ENCODE peak calls at places on chromosomes 13 and 19, in seven cellular contexts. O is BJ, G is AG04450, V is choroid plexus epithelial cell, M is left lung, F is cardiac muscle cell, E is kidney. T is an unnamed sample.

GRCh38 chr19:32818536-32818935 is 51.0 kb downstream of the SLC7A9 start:
- DNase-seq in V (no peak), M (no peak), E (no peak), G (no peak), O (no peak), F (no peak), T (no peak)

GRCh38 chr19:30556230-30556711 is 184.1 kb downstream of the ZNF536 start:
- DNase-seq in F (no peak), O (no peak), V (no peak), E (no peak), M (no peak), G (no peak), T (no peak)

GRCh38 chr13:35475960-35476943 is at the start of gene MAB21L1:
- DNase-seq in M (peak), E (peak), G (no peak), O (peak), F (peak), V (peak), T (peak)

GRCh38 chr19:41707502-41707812 is 969 bp upstream of the CEACAM5 start:
- DNase-seq in M (no peak), O (no peak), E (no peak), G (no peak), V (no peak), F (no peak), T (no peak)

GRCh38 chr19:53947624-53948023 is 15.1 kb upstream of the CACNG8 start:
- DNase-seq in V (no peak), E (no peak), M (peak), O (no peak), F (no peak), G (no peak), T (no peak)

GRCh38 chr19:3243851-3244700 is 19.6 kb downstream of the CELF5 start:
- DNase-seq in F (peak), O (no peak), V (peak), M (no peak), E (no peak), G (peak), T (no peak)

GRCh38 chr13:50677687-50678463 is 165.6 kb downstream of the DLEU7 start:
- DNase-seq in V (no peak), G (no peak), O (no peak), F (no peak), M (no peak), E (no peak), T (no peak)

GRCh38 chr19:40407714-40408600 is 5.2 kb downstream of the PRX start:
- DNase-seq in V (no peak), F (no peak), E (no peak), O (no peak), G (no peak), M (peak), T (no peak)

GRCh38 chr13:91142572-91142971 is 204.9 kb upstream of the MIR17HG start:
- DNase-seq in O (peak), F (no peak), M (no peak), V (peak), G (no peak), E (no peak), T (no peak)

GRCh38 chr13:98261165-98261672 is 84.2 kb upstream of the RNF113B start:
- DNase-seq in E (no peak), G (no peak), M (peak), O (no peak), F (no peak), V (no peak), T (no peak)

GRCh38 chr13:101523154-101523669 is 70.7 kb downstream of the ITGBL1 start:
- DNase-seq in M (no peak), G (no peak), O (no peak), F (no peak), V (no peak), E (no peak), T (no peak)

GRCh38 chr13:98105929-98106336 is 37.0 kb upstream of the FARP1 start:
- DNase-seq in E (no peak), M (no peak), G (no peak), V (peak), F (no peak), O (no peak), T (no peak)

GRCh38 chr19:56106397-56106849 is 14.7 kb downstream of the ZNF787 start:
- DNase-seq in M (no peak), E (no peak), G (no peak), O (no peak), V (no peak), F (no peak), T (no peak)

GRCh38 chr13:83449666-83450395 is 432.4 kb downstream of the SLITRK1 start:
- DNase-seq in F (no peak), V (peak), M (no peak), G (peak), E (no peak), O (peak), T (no peak)

GRCh38 chr13:30125422-30126073 is 181.8 kb downstream of the KATNAL1 start:
- DNase-seq in V (peak), E (no peak), O (peak), G (peak), F (no peak), M (no peak), T (peak)

GRCh38 chr13:69817333-69817732 is 290.3 kb upstream of the ATXN8OS start:
- DNase-seq in M (no peak), O (no peak), G (no peak), E (no peak), V (no peak), F (no peak), T (no peak)

GRCh38 chr19:2533072-2533425 is 57.1 kb downstream of the GADD45B start:
- DNase-seq in E (no peak), V (no peak), F (no peak), G (no peak), O (no peak), M (no peak), T (no peak)

GRCh38 chr13:59178344-59178743 is 985.4 kb downstream of the DIAPH3 start:
- DNase-seq in G (no peak), E (no peak), V (peak), O (no peak), F (peak), M (no peak), T (no peak)

GRCh38 chr13:37058801-37059135 is 720 bp downstream of the SUPT20H start:
- DNase-seq in V (peak), F (peak), M (no peak), G (no peak), O (peak), E (no peak), T (peak)

GRCh38 chr19:13978306-13978705 is 26.0 kb downstream of the DCAF15 start:
- DNase-seq in F (peak), E (peak), O (no peak), M (peak), G (no peak), V (peak), T (peak)

GRCh38 chr19:29926031-29926430 is 16.0 kb upstream of the URI1 start:
- DNase-seq in O (no peak), M (no peak), F (no peak), G (no peak), E (no peak), V (no peak), T (no peak)

GRCh38 chr13:47598340-47598911 is 402.6 kb downstream of the SUCLA2 start:
- DNase-seq in F (no peak), O (no peak), E (no peak), M (no peak), V (peak), G (no peak), T (no peak)

GRCh38 chr13:29758591-29759114 is 91.8 kb downstream of the UBL3 start:
- DNase-seq in F (no peak), O (no peak), G (no peak), E (no peak), M (peak), V (peak), T (no peak)

GRCh38 chr13:41565221-41565620 is 107.9 kb downstream of the RGCC start:
- DNase-seq in G (peak), M (no peak), O (no peak), E (no peak), V (peak), F (no peak), T (peak)

GRCh38 chr19:4057913-4058695 is 8.6 kb downstream of the ZBTB7A start:
- DNase-seq in G (peak), F (no peak), M (peak), V (peak), E (peak), O (peak), T (peak)

GRCh38 chr19:56091751-56092546 is 29.1 kb downstream of the ZNF787 start:
- DNase-seq in O (no peak), F (no peak), M (peak), E (no peak), G (no peak), V (no peak), T (no peak)

GRCh38 chr13:66138172-66138811 is 1091.8 kb downstream of the PCDH9 start:
- DNase-seq in V (no peak), F (no peak), G (no peak), O (no peak), E (no peak), M (no peak), T (no peak)

GRCh38 chr19:6233827-6234511 is 45.8 kb downstream of the MLLT1 start:
- DNase-seq in M (peak), E (peak), G (no peak), V (no peak), O (no peak), F (no peak), T (no peak)

GRCh38 chr19:7294571-7295212 is 478 bp upstream of the INSR start:
- DNase-seq in F (peak), O (no peak), G (no peak), M (peak), E (peak), V (no peak), T (no peak)

GRCh38 chr19:996051-996838 is 4.0 kb upstream of the GRIN3B start:
- DNase-seq in V (peak), E (peak), F (no peak), O (no peak), G (no peak), M (no peak), T (no peak)

GRCh38 chr13:24008679-24009078 is 111.4 kb upstream of the C1QTNF9B start:
- DNase-seq in V (peak), F (no peak), E (peak), O (no peak), G (no peak), M (no peak), T (no peak)

GRCh38 chr19:20422616-20423205 is 142.9 kb downstream of the ZNF737 start:
- DNase-seq in M (peak), O (no peak), V (peak), G (no peak), E (no peak), F (no peak), T (no peak)

GRCh38 chr13:86862137-86862536 is 809.0 kb upstream of the SLITRK5 start:
- DNase-seq in V (no peak), M (no peak), F (no peak), G (no peak), E (peak), O (no peak), T (no peak)

GRCh38 chr13:90416519-90416918 is 931.0 kb upstream of the MIR17HG start:
- DNase-seq in O (peak), F (no peak), V (peak), G (no peak), E (no peak), M (no peak), T (no peak)

DNA sequence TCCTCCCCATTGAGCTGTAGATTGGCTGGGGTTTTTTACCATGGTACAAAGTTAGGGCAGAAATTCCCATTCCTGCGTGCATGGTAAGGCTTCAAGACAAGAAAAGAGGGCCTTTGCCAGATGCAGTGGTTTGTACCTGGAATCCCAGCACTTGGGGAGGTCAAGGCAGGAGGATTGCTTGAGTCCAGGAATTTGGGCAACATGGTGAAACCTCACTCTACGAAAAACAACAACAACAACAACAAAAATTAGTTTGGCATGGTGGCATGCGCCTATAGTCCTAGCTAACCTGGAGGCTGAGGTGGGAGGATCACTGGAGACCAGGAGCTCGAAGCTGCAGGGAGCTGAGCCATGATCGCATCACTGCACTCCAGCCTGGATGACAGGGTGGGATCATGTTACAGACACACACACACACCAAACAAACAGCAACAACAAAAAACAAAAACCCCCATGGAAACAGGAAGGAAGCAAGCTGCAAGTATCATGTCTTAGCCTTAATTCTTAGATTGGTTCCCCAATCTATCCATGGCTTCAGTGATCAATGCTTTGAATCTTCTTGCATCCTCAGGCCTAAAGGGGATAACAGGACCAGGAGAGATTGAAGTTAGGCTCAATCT is 5.5 kb upstream of the WTIP start:
- DNase-seq in O (no peak), E (no peak), F (no peak), V (no peak), G (no peak), M (no peak), T (no peak)
- H3K4me3 ChIP-seq in O (no peak), E (no peak), F (no peak), V (no peak), G (no peak), M (no peak), T (no peak)

GRCh38 chr19:45664575-45664974 is 3.4 kb upstream of the GIPR start:
- DNase-seq in V (no peak), G (no peak), O (no peak), F (no peak), M (no peak), E (no peak), T (no peak)

GRCh38 chr19:45663800-45664199 is 4.2 kb upstream of the GIPR start:
- DNase-seq in M (no peak), E (no peak), G (no peak), V (no peak), O (no peak), F (no peak), T (no peak)

GRCh38 chr19:45670670-45671453 is 2.8 kb downstream of the GIPR start:
- DNase-seq in E (peak), V (peak), O (no peak), F (peak), M (peak), G (peak), T (no peak)

GRCh38 chr19:45667620-45668341 is at the start of gene GIPR:
- DNase-seq in V (no peak), E (peak), G (no peak), F (peak), O (no peak), M (peak), T (no peak)

DNA sequence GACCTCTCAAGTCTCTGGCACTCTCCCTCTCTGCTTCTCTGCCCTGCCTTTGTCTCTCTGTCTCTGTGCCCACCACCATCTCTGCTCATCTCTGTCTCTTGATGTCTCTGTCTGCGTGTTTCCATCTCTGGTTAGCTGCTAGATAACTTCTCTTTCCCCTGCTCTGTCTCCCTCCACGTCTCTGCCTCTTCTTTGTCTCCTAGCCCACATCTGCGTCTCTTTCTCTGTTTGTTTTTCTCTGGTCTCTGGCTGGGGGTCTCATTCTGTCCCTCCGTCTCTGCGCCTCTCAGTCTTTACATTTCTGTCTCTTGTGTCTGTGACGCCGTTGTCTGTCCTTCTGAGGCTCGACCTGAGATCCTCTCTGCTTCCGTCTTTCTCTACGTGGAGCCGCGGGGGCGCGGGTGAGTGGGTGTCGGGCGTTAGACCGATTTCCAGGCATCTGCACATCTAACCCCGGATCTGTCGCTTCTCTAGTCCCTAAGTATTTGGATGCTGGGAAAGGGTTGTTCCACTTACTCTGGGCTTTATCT is 386 bp downstream of the GIPR start:
- DNase-seq in V (no peak), M (peak), F (no peak), E (no peak), G (no peak), O (no peak), T (no peak)
- H3K4me3 ChIP-seq in V (peak), M (peak), F (peak), E (peak), G (peak), O (peak), T (peak)

GRCh38 chr19:10112895-10113591 is 1.6 kb downstream of the P2RY11 start:
- DNase-seq in E (peak), M (peak), G (no peak), O (no peak), V (peak), F (peak), T (no peak)
- H3K4me3 ChIP-seq in E (no peak), M (peak), G (no peak), O (no peak), V (no peak), F (no peak), T (no peak)

GRCh38 chr19:50657222-50657669 is 8.0 kb downstream of the C19orf81 start:
- DNase-seq in O (no peak), F (no peak), M (no peak), V (no peak), G (no peak), E (no peak), T (no peak)
- H3K4me3 ChIP-seq in O (no peak), F (peak), M (no peak), V (no peak), G (no peak), E (no peak), T (no peak)

DNA sequence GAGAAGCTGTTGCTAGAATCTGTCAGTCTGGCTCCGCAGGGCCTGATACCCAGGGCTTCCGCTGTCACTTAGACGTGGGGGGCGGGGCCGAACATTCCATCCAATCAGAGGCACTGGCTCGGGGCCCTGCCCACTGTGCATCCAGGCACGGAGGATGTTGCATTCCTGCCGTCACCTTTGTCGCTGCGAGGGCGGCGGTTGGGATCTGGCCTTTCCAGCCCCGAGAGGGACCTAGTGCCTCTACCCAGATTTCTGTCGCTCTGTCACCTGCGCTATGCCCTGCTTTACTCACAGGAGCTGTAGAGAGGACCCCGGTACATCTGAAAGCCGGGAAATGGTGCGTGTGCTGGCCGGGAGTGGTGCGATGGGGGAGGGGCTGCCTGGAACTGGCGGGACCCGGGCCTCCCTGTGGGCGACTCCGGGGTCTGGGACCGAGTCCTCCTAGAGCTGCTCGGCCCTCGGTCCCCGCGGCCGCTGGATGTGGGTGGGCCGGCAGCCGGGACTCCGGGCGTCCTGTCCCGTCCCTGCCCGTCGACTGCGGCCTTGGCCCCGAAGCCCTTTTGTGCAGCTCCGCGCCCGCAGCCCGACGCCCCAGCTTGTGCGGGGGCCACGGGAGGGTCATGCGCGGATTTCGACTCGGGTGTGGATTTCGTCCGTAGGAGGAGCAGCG is at the start of gene ZNF439:
- DNase-seq in V (peak), G (peak), F (peak), M (peak), O (peak), E (peak), T (peak)
- H3K4me3 ChIP-seq in V (peak), G (peak), F (peak), M (peak), O (peak), E (peak), T (peak)

GRCh38 chr13:60379837-60380236 is 17.2 kb upstream of the TDRD3 start:
- DNase-seq in V (no peak), F (no peak), E (no peak), O (no peak), G (no peak), M (no peak), T (no peak)
- H3K4me3 ChIP-seq in V (no peak), F (no peak), E (no peak), O (no peak), G (no peak), M (no peak), T (no peak)

DNA sequence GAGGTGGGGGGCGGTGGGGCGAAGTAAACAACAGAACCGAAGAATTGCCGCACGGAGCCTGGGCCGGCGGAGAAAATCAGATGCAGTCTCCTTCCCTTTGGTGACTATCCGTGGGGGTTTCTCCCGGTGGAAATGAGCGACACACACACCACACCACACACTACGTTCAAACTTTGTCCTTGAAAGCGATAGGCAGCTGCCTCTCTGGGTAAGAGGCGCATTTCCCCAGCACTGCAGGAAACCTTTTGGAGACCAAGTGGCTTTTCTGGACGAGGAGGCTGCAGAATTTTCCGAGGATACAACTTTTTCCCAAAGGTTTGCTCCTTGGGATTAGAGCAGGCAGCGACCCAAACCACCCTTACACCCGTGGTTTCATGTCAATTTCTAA is 38.1 kb upstream of the FLT1 start:
- DNase-seq in E (no peak), F (no peak), M (no peak), O (no peak), V (peak), G (no peak), T (no peak)
- H3K4me3 ChIP-seq in E (peak), F (peak), M (peak), O (no peak), V (peak), G (peak), T (no peak)

T was measured in retinal pigment epithelial cell.